ENCODE peak calls at places on chromosome 17, in nine cellular contexts. M is endothelial cell of umbilical vein, Z is fibroblast of mammary gland, B is GM23338, W is IMR-90, F is ovary, P is upper lobe of left lung, Y is astrocyte, G is colonic mucosa. H is an unnamed sample.

GRCh38 chr17:79279320-79279719 is 204.7 kb downstream of the ENGASE start:
- DNase-seq in F (no peak), W (no peak), G (no peak), M (no peak), Z (no peak), Y (no peak), B (no peak), P (peak; percentile 70), H (no peak)

GRCh38 chr17:3015890-3016289 is 47.5 kb downstream of the OR1D5 start:
- DNase-seq in W (peak; percentile 46), M (no peak), F (no peak), P (no peak), Z (peak; percentile 59), G (no peak), Y (no peak), B (no peak), H (no peak)

GRCh38 chr17:78252701-78253635 is 21.5 kb downstream of the TMEM235 start:
- DNase-seq in P (no peak), Y (no peak), F (peak; percentile 34), G (peak; percentile 25), Z (no peak), M (no peak), W (no peak), B (no peak), H (no peak)

GRCh38 chr17:8726951-8727555 is 17.6 kb downstream of the CCDC42 start:
- DNase-seq in Y (no peak), F (no peak), M (no peak), Z (peak; percentile 19), G (no peak), W (no peak), B (no peak), P (peak; percentile 59), H (no peak)

GRCh38 chr17:32610027-32610650 is 123.3 kb downstream of the CDK5R1 start:
- DNase-seq in W (no peak), Z (no peak), P (no peak), B (no peak), Y (no peak), F (no peak), G (no peak), M (no peak), H (no peak)

GRCh38 chr17:41710472-41711090 is 1.6 kb upstream of the GAST start:
- DNase-seq in W (peak; percentile 75), Z (peak; percentile 95), G (no peak), B (no peak), P (no peak), M (peak; percentile 35), F (no peak), Y (peak; percentile 89), H (peak; percentile 52)

GRCh38 chr17:45425125-45425983 is 7.3 kb downstream of the ARHGAP27 start:
- DNase-seq in Y (peak; percentile 35), F (no peak), P (peak; percentile 89), G (peak; percentile 94), B (peak; percentile 93), W (peak; percentile 74), M (no peak), Z (peak; percentile 50), H (peak; percentile 83)

GRCh38 chr17:42436401-42436800 is 13.3 kb upstream of the CAVIN1 start:
- DNase-seq in Y (peak; percentile 98), B (no peak), Z (peak; percentile 100), P (no peak), F (no peak), W (peak; percentile 99), M (peak; percentile 98), G (no peak), H (no peak)

GRCh38 chr17:58414596-58414997 is 2.7 kb downstream of the RNF43 start:
- DNase-seq in F (no peak), B (no peak), Z (no peak), M (no peak), W (no peak), G (no peak), Y (no peak), P (no peak), H (no peak)

GRCh38 chr17:58412064-58412703 is 5.2 kb downstream of the RNF43 start:
- DNase-seq in M (no peak), W (no peak), B (no peak), Z (no peak), P (no peak), Y (no peak), G (no peak), F (no peak), H (no peak)

GRCh38 chr17:58412910-58413630 is 4.3 kb downstream of the RNF43 start:
- DNase-seq in P (no peak), Y (no peak), M (no peak), Z (no peak), B (no peak), W (peak; percentile 9), G (no peak), F (no peak), H (no peak)

GRCh38 chr17:58415371-58416055 is 1.8 kb downstream of the RNF43 start:
- DNase-seq in F (no peak), G (peak; percentile 49), B (peak; percentile 13), Y (no peak), P (peak; percentile 58), M (no peak), Z (no peak), W (no peak), H (no peak)

GRCh38 chr17:58413684-58414083 is 3.6 kb downstream of the RNF43 start:
- DNase-seq in B (no peak), Y (no peak), G (no peak), W (no peak), Z (no peak), M (no peak), F (no peak), P (no peak), H (no peak)
- TF ChIP-seq CTCF in B (no peak), Y (no peak), G (no peak), W (no peak), Z (no peak), M (no peak), F (no peak), P (no peak), H (no peak)

DNA sequence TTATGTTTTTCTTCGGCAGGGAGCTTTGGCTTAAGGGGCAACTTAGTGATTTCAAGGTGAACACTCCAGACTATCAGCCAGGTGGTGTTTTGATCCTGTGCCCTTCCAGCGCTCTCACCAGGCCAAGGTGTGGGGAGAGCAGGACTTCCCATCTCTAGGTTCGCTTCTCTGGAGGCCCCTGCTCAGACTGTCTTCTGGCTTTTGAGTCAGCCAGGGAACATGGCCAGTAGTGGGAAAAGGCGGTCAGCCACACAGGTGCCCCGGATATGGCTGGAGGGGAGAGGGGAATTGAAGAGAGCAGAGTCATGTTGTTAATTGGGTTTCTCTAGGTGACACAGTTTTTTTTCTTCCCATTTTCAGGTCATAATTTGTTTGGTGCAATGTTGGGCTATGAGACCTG is 1.5 kb downstream of the MINK1 start:
- DNase-seq in Y (no peak), W (no peak), Z (no peak), M (no peak), G (peak; percentile 42), B (no peak), P (no peak), F (no peak), H (no peak)
- H3K4me3 ChIP-seq in Y (peak overlapping the region; percentile 76), W (peak overlapping the region; percentile 77), Z (peak overlapping the region; percentile 82), M (peak overlapping the region; percentile 77), G (peak overlapping the region; percentile 94), B (peak overlapping the region; percentile 88), P (peak overlapping the region; percentile 93), F (peak overlapping the region; percentile 81), H (peak overlapping the region; percentile 93)

GRCh38 chr17:13415877-13416416 is 185.8 kb downstream of the HS3ST3A1 start:
- DNase-seq in M (no peak), W (peak; percentile 89), Y (peak; percentile 87), B (no peak), G (peak; percentile 57), F (no peak), Z (peak; percentile 92), P (no peak), H (no peak)

GRCh38 chr17:13418891-13419290 is 182.8 kb downstream of the HS3ST3A1 start:
- DNase-seq in M (no peak), Y (no peak), G (no peak), Z (no peak), W (peak; percentile 45), F (no peak), P (no peak), B (no peak), H (no peak)

GRCh38 chr17:13417551-13417950 is 184.2 kb downstream of the HS3ST3A1 start:
- DNase-seq in B (no peak), Y (no peak), W (no peak), P (no peak), Z (no peak), F (no peak), G (no peak), M (no peak), H (no peak)

GRCh38 chr17:13419676-13420075 is 182.1 kb downstream of the HS3ST3A1 start:
- DNase-seq in B (no peak), P (no peak), G (no peak), F (no peak), M (no peak), Y (no peak), Z (no peak), W (no peak), H (no peak)

GRCh38 chr17:13416748-13417363 is 184.9 kb downstream of the HS3ST3A1 start:
- DNase-seq in Y (no peak), M (no peak), F (no peak), W (no peak), Z (no peak), B (no peak), G (no peak), P (no peak), H (no peak)
- TF ChIP-seq CTCF in Y (no peak), M (no peak), F (no peak), W (no peak), Z (no peak), B (no peak), G (no peak), P (no peak), H (no peak)

GRCh38 chr17:60770946-60771422 is 93.3 kb downstream of the BCAS3 start:
- DNase-seq in W (no peak), M (no peak), Z (no peak), F (no peak), Y (no peak), G (no peak), B (no peak), P (no peak), H (no peak)

GRCh38 chr17:60766778-60767190 is 89.1 kb downstream of the BCAS3 start:
- DNase-seq in F (no peak), P (peak; percentile 38), W (no peak), B (peak; percentile 9), Z (no peak), M (no peak), Y (no peak), G (no peak), H (no peak)

GRCh38 chr17:60767744-60768308 is 90.2 kb downstream of the BCAS3 start:
- DNase-seq in P (no peak), B (no peak), M (no peak), G (no peak), Z (no peak), F (no peak), W (no peak), Y (no peak), H (no peak)

GRCh38 chr17:60773552-60773951 is 95.9 kb downstream of the BCAS3 start:
- DNase-seq in Y (no peak), F (no peak), M (no peak), W (no peak), Z (no peak), G (no peak), P (no peak), B (no peak), H (no peak)

DNA sequence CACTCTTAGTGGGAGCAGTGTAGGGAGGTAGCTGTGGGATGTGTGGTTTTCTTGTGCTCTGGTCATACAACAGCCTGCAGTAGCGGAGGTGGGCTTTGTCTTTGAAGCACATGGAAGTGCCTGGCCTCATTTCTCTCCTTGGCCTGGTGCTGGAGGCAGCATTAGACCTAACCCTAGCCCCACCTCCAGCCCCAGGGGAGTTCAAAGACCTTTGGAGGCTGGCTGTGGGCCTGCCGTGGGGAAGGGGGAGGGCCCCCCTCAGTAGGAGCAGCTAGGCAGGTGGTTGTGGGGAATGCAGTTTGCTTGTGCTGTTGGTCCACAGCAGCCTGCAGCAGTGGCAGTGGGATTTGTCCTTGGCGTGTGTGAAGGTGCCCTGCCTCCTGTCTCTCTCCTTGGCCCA is 91.7 kb downstream of the BCAS3 start:
- DNase-seq in P (peak; percentile 27), G (no peak), B (no peak), F (no peak), Z (no peak), W (no peak), M (no peak), Y (no peak), H (no peak)
- H3K4me3 ChIP-seq in P (no peak overlapping the region), G (no peak overlapping the region), B (no peak overlapping the region), F (no peak overlapping the region), Z (no peak overlapping the region), W (no peak overlapping the region), M (no peak overlapping the region), Y (no peak overlapping the region), H (no peak overlapping the region)

H was measured in epithelial cell of proximal tubule.